ENCODE peak calls at places on chromosomes 4 and X, in five cellular contexts. One of them, this sample, is unnamed.
A peak's percentile ranks its signal among the peaks of the same experiment; 100 is the strongest.

GRCh38 chrX:13092455-13092941 is 48.1 kb upstream of the FAM9C start:
- DNase-seq in Peyer's patch: peak; percentile 78
- DNase-seq in K562: no peak
- DNase-seq in IMR-90: no peak
- DNase-seq in gastrocnemius medialis: no peak
- DNase-seq in this sample: peak; percentile 69

GRCh38 chrX:7444967-7445366 is 297.0 kb upstream of the PUDP start:
- DNase-seq in Peyer's patch: no peak
- DNase-seq in K562: no peak
- DNase-seq in IMR-90: no peak
- DNase-seq in gastrocnemius medialis: no peak
- DNase-seq in this sample: no peak

GRCh38 chrX:131607796-131608369 is 64.0 kb downstream of the OR13H1 start:
- DNase-seq in Peyer's patch: no peak
- DNase-seq in K562: no peak
- DNase-seq in IMR-90: no peak
- DNase-seq in gastrocnemius medialis: no peak
- DNase-seq in this sample: no peak

GRCh38 chr4:41438564-41438963 is 99.4 kb upstream of the LIMCH1 start:
- DNase-seq in Peyer's patch: no peak
- DNase-seq in K562: no peak
- DNase-seq in IMR-90: no peak
- DNase-seq in gastrocnemius medialis: no peak
- DNase-seq in this sample: no peak

GRCh38 chrX:86047174-86047991 is at the start of gene CHM:
- DNase-seq in Peyer's patch: peak; percentile 69
- DNase-seq in K562: peak; percentile 67
- DNase-seq in IMR-90: peak; percentile 84
- DNase-seq in gastrocnemius medialis: peak; percentile 39
- DNase-seq in this sample: peak; percentile 77

GRCh38 chr4:154425514-154425913 is 66.1 kb downstream of the DCHS2 start:
- DNase-seq in Peyer's patch: no peak
- DNase-seq in K562: no peak
- DNase-seq in IMR-90: no peak
- DNase-seq in gastrocnemius medialis: no peak
- DNase-seq in this sample: no peak

GRCh38 chr4:130192787-130193186 is 1096.8 kb downstream of the C4orf33 start:
- DNase-seq in Peyer's patch: no peak
- DNase-seq in K562: no peak
- DNase-seq in IMR-90: no peak
- DNase-seq in gastrocnemius medialis: no peak
- DNase-seq in this sample: no peak

GRCh38 chr4:26176621-26177121 is 144.1 kb upstream of the RBPJ start:
- DNase-seq in Peyer's patch: no peak
- DNase-seq in K562: no peak
- DNase-seq in IMR-90: peak; percentile 85
- DNase-seq in gastrocnemius medialis: no peak
- DNase-seq in this sample: no peak

GRCh38 chr4:8912089-8912455 is 40.4 kb upstream of the HMX1 start:
- DNase-seq in Peyer's patch: no peak
- DNase-seq in K562: no peak
- DNase-seq in IMR-90: no peak
- DNase-seq in gastrocnemius medialis: no peak
- DNase-seq in this sample: no peak

GRCh38 chrX:41906515-41907165 is 16.7 kb downstream of the CASK start:
- DNase-seq in Peyer's patch: no peak
- DNase-seq in K562: no peak
- DNase-seq in IMR-90: no peak
- DNase-seq in gastrocnemius medialis: no peak
- DNase-seq in this sample: no peak

GRCh38 chr4:119570401-119570800 is 58.2 kb downstream of the PDE5A start:
- DNase-seq in Peyer's patch: no peak
- DNase-seq in K562: no peak
- DNase-seq in IMR-90: peak; percentile 68
- DNase-seq in gastrocnemius medialis: no peak
- DNase-seq in this sample: no peak

GRCh38 chr4:5956285-5957021 is 61.8 kb downstream of the C4orf50 start:
- DNase-seq in Peyer's patch: no peak
- DNase-seq in K562: no peak
- DNase-seq in IMR-90: no peak
- DNase-seq in gastrocnemius medialis: no peak
- DNase-seq in this sample: no peak

GRCh38 chr4:56570041-56570440 is 64.5 kb downstream of the ARL9 start:
- DNase-seq in Peyer's patch: no peak
- DNase-seq in K562: no peak
- DNase-seq in IMR-90: peak; percentile 47
- DNase-seq in gastrocnemius medialis: no peak
- DNase-seq in this sample: no peak

GRCh38 chr4:150436598-150437370 is 145.2 kb upstream of the MAB21L2 start:
- DNase-seq in Peyer's patch: no peak
- DNase-seq in K562: no peak
- DNase-seq in IMR-90: no peak
- DNase-seq in gastrocnemius medialis: no peak
- DNase-seq in this sample: no peak

GRCh38 chr4:99208719-99209075 is 10.3 kb downstream of the ADH6 start:
- DNase-seq in Peyer's patch: no peak
- DNase-seq in K562: no peak
- DNase-seq in IMR-90: no peak
- DNase-seq in gastrocnemius medialis: no peak
- DNase-seq in this sample: no peak

GRCh38 chr4:152678841-152679240 is 956 bp downstream of the TMEM154 start:
- DNase-seq in Peyer's patch: no peak
- DNase-seq in K562: no peak
- DNase-seq in IMR-90: no peak
- DNase-seq in gastrocnemius medialis: no peak
- DNase-seq in this sample: no peak

GRCh38 chr4:141957416-141957815 is 321.0 kb downstream of the IL15 start:
- DNase-seq in Peyer's patch: no peak
- DNase-seq in K562: no peak
- DNase-seq in IMR-90: no peak
- DNase-seq in gastrocnemius medialis: no peak
- DNase-seq in this sample: no peak

GRCh38 chrX:18041656-18042055 is 179.0 kb downstream of the BEND2 start:
- DNase-seq in Peyer's patch: no peak
- DNase-seq in K562: no peak
- DNase-seq in IMR-90: no peak
- DNase-seq in gastrocnemius medialis: no peak
- DNase-seq in this sample: no peak

GRCh38 chr4:182861346-182861745 is 55.8 kb downstream of the DCTD start:
- DNase-seq in Peyer's patch: no peak
- DNase-seq in K562: no peak
- DNase-seq in IMR-90: no peak
- DNase-seq in gastrocnemius medialis: no peak
- DNase-seq in this sample: no peak

GRCh38 chrX:153635788-153636668 is 11.0 kb upstream of the DUSP9 start:
- DNase-seq in Peyer's patch: no peak
- DNase-seq in K562: peak; percentile 48
- DNase-seq in IMR-90: no peak
- DNase-seq in gastrocnemius medialis: no peak
- DNase-seq in this sample: peak; percentile 50

GRCh38 chr4:112231779-112232713 is at the start of gene AP1AR:
- DNase-seq in Peyer's patch: peak; percentile 86
- DNase-seq in K562: peak; percentile 88
- DNase-seq in IMR-90: peak; percentile 64
- DNase-seq in gastrocnemius medialis: peak; percentile 60
- DNase-seq in this sample: peak; percentile 92

GRCh38 chr4:117491531-117491930 is 406.2 kb upstream of the TRAM1L1 start:
- DNase-seq in Peyer's patch: no peak
- DNase-seq in K562: no peak
- DNase-seq in IMR-90: no peak
- DNase-seq in gastrocnemius medialis: no peak
- DNase-seq in this sample: no peak

GRCh38 chr4:110049951-110050925 is 137.6 kb downstream of the EGF start:
- DNase-seq in Peyer's patch: peak; percentile 32
- DNase-seq in K562: peak; percentile 62
- DNase-seq in IMR-90: peak; percentile 52
- DNase-seq in gastrocnemius medialis: no peak
- DNase-seq in this sample: no peak

GRCh38 chr4:48944659-48945290 is 38.2 kb upstream of the OCIAD2 start:
- DNase-seq in Peyer's patch: peak; percentile 22
- DNase-seq in K562: peak; percentile 38
- DNase-seq in IMR-90: no peak
- DNase-seq in gastrocnemius medialis: no peak
- DNase-seq in this sample: no peak

GRCh38 chrX:42714981-42715688 is 62.8 kb downstream of the PPP1R2C start:
- DNase-seq in Peyer's patch: peak; percentile 46
- DNase-seq in K562: no peak
- DNase-seq in IMR-90: no peak
- DNase-seq in gastrocnemius medialis: no peak
- DNase-seq in this sample: peak; percentile 63

GRCh38 chr4:153241295-153241694 is 37.1 kb downstream of the TRIM2 start:
- DNase-seq in Peyer's patch: no peak
- DNase-seq in K562: no peak
- DNase-seq in IMR-90: no peak
- DNase-seq in gastrocnemius medialis: no peak
- DNase-seq in this sample: no peak

GRCh38 chr4:70979445-70980008 is 13.9 kb upstream of the DCK start:
- DNase-seq in Peyer's patch: no peak
- DNase-seq in K562: no peak
- DNase-seq in IMR-90: no peak
- DNase-seq in gastrocnemius medialis: no peak
- DNase-seq in this sample: no peak

GRCh38 chrX:105758784-105759183 is 63.6 kb upstream of the NRK start:
- DNase-seq in Peyer's patch: no peak
- DNase-seq in K562: no peak
- DNase-seq in IMR-90: no peak
- DNase-seq in gastrocnemius medialis: no peak
- DNase-seq in this sample: no peak

GRCh38 chr4:125314676-125315570 is at the start of gene FAT4:
- DNase-seq in Peyer's patch: peak; percentile 38
- DNase-seq in K562: peak; percentile 12
- DNase-seq in IMR-90: peak; percentile 97
- DNase-seq in gastrocnemius medialis: peak; percentile 87
- DNase-seq in this sample: peak; percentile 98

GRCh38 chrX:99750721-99751120 is 659.4 kb downstream of the PCDH19 start:
- DNase-seq in Peyer's patch: no peak
- DNase-seq in K562: no peak
- DNase-seq in IMR-90: no peak
- DNase-seq in gastrocnemius medialis: no peak
- DNase-seq in this sample: no peak

GRCh38 chr4:20252656-20253271 is 1.1 kb downstream of the SLIT2 start:
- DNase-seq in Peyer's patch: no peak
- DNase-seq in K562: no peak
- DNase-seq in IMR-90: peak; percentile 39
- DNase-seq in gastrocnemius medialis: no peak
- DNase-seq in this sample: peak; percentile 74

GRCh38 chr4:3531306-3531886 is 826 bp downstream of the LRPAP1 start:
- DNase-seq in Peyer's patch: no peak
- DNase-seq in K562: no peak
- DNase-seq in IMR-90: no peak
- DNase-seq in gastrocnemius medialis: no peak
- DNase-seq in this sample: no peak

GRCh38 chr4:118340109-118340508 is 12.7 kb downstream of the PRSS12 start:
- DNase-seq in Peyer's patch: no peak
- DNase-seq in K562: no peak
- DNase-seq in IMR-90: no peak
- DNase-seq in gastrocnemius medialis: no peak
- DNase-seq in this sample: no peak

GRCh38 chr4:97646997-97647396 is 496.3 kb downstream of the STPG2 start:
- DNase-seq in Peyer's patch: no peak
- DNase-seq in K562: no peak
- DNase-seq in IMR-90: no peak
- DNase-seq in gastrocnemius medialis: no peak
- DNase-seq in this sample: peak; percentile 64

GRCh38 chr4:152972821-152973613 is 36.9 kb downstream of the FHDC1 start:
- DNase-seq in Peyer's patch: no peak
- DNase-seq in K562: no peak
- DNase-seq in IMR-90: peak; percentile 92
- DNase-seq in gastrocnemius medialis: no peak
- DNase-seq in this sample: no peak

GRCh38 chr4:157838366-157838765 is 334.5 kb downstream of the GASK1B start:
- DNase-seq in Peyer's patch: no peak
- DNase-seq in K562: no peak
- DNase-seq in IMR-90: no peak
- DNase-seq in gastrocnemius medialis: no peak
- DNase-seq in this sample: no peak

GRCh38 chr4:159045321-159045720 is 57.6 kb upstream of the RAPGEF2 start:
- DNase-seq in Peyer's patch: no peak
- DNase-seq in K562: no peak
- DNase-seq in IMR-90: no peak
- DNase-seq in gastrocnemius medialis: no peak
- DNase-seq in this sample: no peak

GRCh38 chrX:23383411-23383810 is 48.8 kb downstream of the PTCHD1 start:
- DNase-seq in Peyer's patch: no peak
- DNase-seq in K562: no peak
- DNase-seq in IMR-90: peak; percentile 7
- DNase-seq in gastrocnemius medialis: no peak
- DNase-seq in this sample: no peak

GRCh38 chr4:137430171-137430570 is 102.1 kb downstream of the PCDH18 start:
- DNase-seq in Peyer's patch: no peak
- DNase-seq in K562: no peak
- DNase-seq in IMR-90: no peak
- DNase-seq in gastrocnemius medialis: no peak
- DNase-seq in this sample: no peak
- TF ChIP-seq POLR2A in Peyer's patch: no peak
- TF ChIP-seq POLR2A in K562: no peak
- TF ChIP-seq POLR2A in IMR-90: no peak
- TF ChIP-seq POLR2A in gastrocnemius medialis: no peak
- TF ChIP-seq POLR2A in this sample: no peak

GRCh38 chrX:48939417-48940228 is 17.8 kb downstream of the OTUD5 start:
- DNase-seq in Peyer's patch: peak; percentile 61
- DNase-seq in K562: no peak
- DNase-seq in IMR-90: no peak
- DNase-seq in gastrocnemius medialis: no peak
- DNase-seq in this sample: no peak
- H3K4me1 ChIP-seq in Peyer's patch: no peaks in the 10 kb centered on the region
- H3K4me1 ChIP-seq in K562: peaks cover 84% of the 10 kb centered on the region
- H3K4me1 ChIP-seq in IMR-90: no peaks in the 10 kb centered on the region
- H3K4me1 ChIP-seq in gastrocnemius medialis: no peaks in the 10 kb centered on the region
- H3K4me1 ChIP-seq in this sample: no peaks in the 10 kb centered on the region

GRCh38 chr4:185203380-185204237 is at the start of gene CFAP97:
- DNase-seq in Peyer's patch: peak; percentile 83
- DNase-seq in K562: peak; percentile 88
- DNase-seq in IMR-90: peak; percentile 87
- DNase-seq in gastrocnemius medialis: peak; percentile 70
- DNase-seq in this sample: peak; percentile 96
- TF ChIP-seq POLR2A in Peyer's patch: peak; percentile 53
- TF ChIP-seq POLR2A in K562: peak; percentile 70
- TF ChIP-seq POLR2A in IMR-90: peak; percentile 80
- TF ChIP-seq POLR2A in gastrocnemius medialis: peak; percentile 84
- TF ChIP-seq POLR2A in this sample: no peak

DNA sequence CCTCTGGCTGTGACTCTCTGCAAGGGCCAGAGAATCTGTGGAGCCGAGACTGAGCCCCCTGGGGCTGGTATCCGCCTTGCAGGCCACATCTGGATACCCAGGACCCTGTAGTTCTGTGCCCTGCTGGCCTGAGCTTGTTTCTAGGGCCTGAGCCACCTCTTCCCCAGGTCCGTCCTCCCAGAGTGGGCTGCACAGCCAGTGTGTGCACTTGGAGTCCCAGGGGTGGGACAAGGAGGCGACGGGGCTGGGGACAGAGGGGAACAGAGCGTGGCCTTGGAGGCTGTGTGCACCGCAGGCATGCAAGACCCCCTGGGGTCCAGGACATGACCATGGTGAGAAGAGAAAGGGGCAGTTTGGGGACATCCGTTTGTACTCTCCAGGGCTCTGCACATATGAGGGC is 105.5 kb downstream of the SORCS2 start:
- DNase-seq in Peyer's patch: no peak
- DNase-seq in K562: no peak
- DNase-seq in IMR-90: no peak
- DNase-seq in gastrocnemius medialis: no peak
- DNase-seq in this sample: no peak
- H3K4me1 ChIP-seq in Peyer's patch: no peaks in the 10 kb centered on the region
- H3K4me1 ChIP-seq in K562: no peaks in the 10 kb centered on the region
- H3K4me1 ChIP-seq in IMR-90: no peaks in the 10 kb centered on the region
- H3K4me1 ChIP-seq in gastrocnemius medialis: no peaks in the 10 kb centered on the region
- H3K4me1 ChIP-seq in this sample: peaks cover 10% of the 10 kb centered on the region

GRCh38 chrX:103811858-103812257 is 20.2 kb downstream of the RAB9B start:
- DNase-seq in Peyer's patch: no peak
- DNase-seq in K562: no peak
- DNase-seq in IMR-90: no peak
- DNase-seq in gastrocnemius medialis: no peak
- DNase-seq in this sample: no peak
- TF ChIP-seq POLR2A in Peyer's patch: no peak
- TF ChIP-seq POLR2A in K562: no peak
- TF ChIP-seq POLR2A in IMR-90: no peak
- TF ChIP-seq POLR2A in gastrocnemius medialis: no peak
- TF ChIP-seq POLR2A in this sample: no peak

This sample was measured in sigmoid colon.